ENCODE peak calls at places on chromosomes 13 and 19, in five cellular contexts. O, J, H, K and E are unnamed samples.

GRCh38 chr19:14432817-14433453 is at the start of gene PKN1:
- ATAC-seq in O (peak), J (peak), H (peak), K (peak), E (no peak)

GRCh38 chr19:1851581-1852293 is 3.5 kb upstream of the REXO1 start:
- ATAC-seq in O (no peak), J (no peak), H (no peak), K (no peak), E (no peak)

GRCh38 chr13:48412100-48412556 is 785 bp downstream of the LPAR6 start:
- ATAC-seq in O (peak), J (peak), H (peak), K (no peak), E (peak)

GRCh38 chr19:38701455-38702063 is 42.7 kb downstream of the CAPN12 start:
- ATAC-seq in O (no peak), J (no peak), H (no peak), K (no peak), E (no peak)

GRCh38 chr19:5251096-5252065 is 89.2 kb downstream of the PTPRS start:
- ATAC-seq in O (no peak), J (no peak), H (no peak), K (no peak), E (no peak)

GRCh38 chr19:55087542-55087935 is 11.9 kb downstream of the EPS8L1 start:
- ATAC-seq in O (no peak), J (peak), H (no peak), K (no peak), E (no peak)

GRCh38 chr13:114334305-114335053 is 20.2 kb downstream of the CHAMP1 start:
- ATAC-seq in O (peak), J (no peak), H (no peak), K (no peak), E (no peak)

GRCh38 chr13:99666146-99666805 is 165.0 kb downstream of the TM9SF2 start:
- ATAC-seq in O (no peak), J (no peak), H (no peak), K (no peak), E (no peak)

GRCh38 chr19:7219056-7219455 is 75.2 kb downstream of the INSR start:
- ATAC-seq in O (no peak), J (no peak), H (no peak), K (no peak), E (no peak)

GRCh38 chr19:48461982-48462655 is 6.7 kb downstream of the KCNJ14 start:
- ATAC-seq in O (no peak), J (peak), H (no peak), K (no peak), E (peak)

GRCh38 chr19:46976845-46977320 is 42.8 kb upstream of the NPAS1 start:
- ATAC-seq in O (peak), J (peak), H (no peak), K (no peak), E (no peak)

GRCh38 chr13:94272038-94272437 is 207.4 kb downstream of the DCT start:
- ATAC-seq in O (no peak), J (no peak), H (no peak), K (no peak), E (no peak)

GRCh38 chr19:34336781-34337271 is 28.2 kb upstream of the GPI start:
- ATAC-seq in O (peak), J (no peak), H (peak), K (peak), E (no peak)

GRCh38 chr13:20301391-20302071 is 69.4 kb upstream of the GJB6 start:
- ATAC-seq in O (no peak), J (peak), H (no peak), K (no peak), E (no peak)